ENCODE peak calls at places on chromosomes 1 and 21, in five cellular contexts. One of them, this sample, is unnamed.

GRCh38 chr21:36861924-36862323 is 104.5 kb downstream of the HLCS start:
- DNase-seq in HEK293T: no peak
- DNase-seq in SK-N-SH: no peak
- DNase-seq in K562: no peak
- DNase-seq in HepG2: no peak
- DNase-seq in this sample: no peak

GRCh38 chr1:177172331-177172730 is 1.6 kb downstream of the BRINP2 start:
- DNase-seq in HEK293T: no peak
- DNase-seq in SK-N-SH: peak
- DNase-seq in K562: no peak
- DNase-seq in HepG2: no peak
- DNase-seq in this sample: no peak

GRCh38 chr1:167148388-167148787 is 54.5 kb downstream of the STYXL2 start:
- DNase-seq in HEK293T: no peak
- DNase-seq in SK-N-SH: no peak
- DNase-seq in K562: no peak
- DNase-seq in HepG2: no peak
- DNase-seq in this sample: no peak

GRCh38 chr1:193310569-193310968 is 124.2 kb upstream of the B3GALT2 start:
- DNase-seq in HEK293T: no peak
- DNase-seq in SK-N-SH: no peak
- DNase-seq in K562: no peak
- DNase-seq in HepG2: peak
- DNase-seq in this sample: no peak

GRCh38 chr1:11520531-11521233 is 41.7 kb downstream of the DISP3 start:
- DNase-seq in HEK293T: no peak
- DNase-seq in SK-N-SH: no peak
- DNase-seq in K562: no peak
- DNase-seq in HepG2: no peak
- DNase-seq in this sample: no peak

GRCh38 chr1:231860221-231861088 is 233.9 kb downstream of the DISC1 start:
- DNase-seq in HEK293T: no peak
- DNase-seq in SK-N-SH: no peak
- DNase-seq in K562: no peak
- DNase-seq in HepG2: no peak
- DNase-seq in this sample: no peak

GRCh38 chr1:110677016-110677415 is 2.3 kb upstream of the KCNA3 start:
- DNase-seq in HEK293T: no peak
- DNase-seq in SK-N-SH: no peak
- DNase-seq in K562: no peak
- DNase-seq in HepG2: no peak
- DNase-seq in this sample: no peak

GRCh38 chr1:68551459-68551858 is 54.6 kb upstream of the DEPDC1 start:
- DNase-seq in HEK293T: no peak
- DNase-seq in SK-N-SH: no peak
- DNase-seq in K562: no peak
- DNase-seq in HepG2: no peak
- DNase-seq in this sample: no peak

GRCh38 chr1:15158506-15159165 is 5.1 kb downstream of the TMEM51 start:
- DNase-seq in HEK293T: no peak
- DNase-seq in SK-N-SH: no peak
- DNase-seq in K562: no peak
- DNase-seq in HepG2: peak
- DNase-seq in this sample: no peak

GRCh38 chr1:212060632-212061472 is 25.3 kb downstream of the DTL start:
- DNase-seq in HEK293T: no peak
- DNase-seq in SK-N-SH: no peak
- DNase-seq in K562: no peak
- DNase-seq in HepG2: no peak
- DNase-seq in this sample: no peak

GRCh38 chr21:27477321-27477720 is 510.4 kb upstream of the ADAMTS5 start:
- DNase-seq in HEK293T: no peak
- DNase-seq in SK-N-SH: no peak
- DNase-seq in K562: no peak
- DNase-seq in HepG2: no peak
- DNase-seq in this sample: no peak

GRCh38 chr1:9706178-9706577 is 54.6 kb downstream of the PIK3CD start:
- DNase-seq in HEK293T: no peak
- DNase-seq in SK-N-SH: no peak
- DNase-seq in K562: no peak
- DNase-seq in HepG2: no peak
- DNase-seq in this sample: no peak

GRCh38 chr1:183604811-183605210 is 14.6 kb upstream of the NCF2 start:
- DNase-seq in HEK293T: no peak
- DNase-seq in SK-N-SH: no peak
- DNase-seq in K562: no peak
- DNase-seq in HepG2: no peak
- DNase-seq in this sample: no peak

GRCh38 chr21:42569732-42570301 is 56.2 kb downstream of the SLC37A1 start:
- DNase-seq in HEK293T: no peak
- DNase-seq in SK-N-SH: no peak
- DNase-seq in K562: no peak
- DNase-seq in HepG2: no peak
- DNase-seq in this sample: no peak

GRCh38 chr1:29711582-29712274 is 475.4 kb downstream of the PTPRU start:
- DNase-seq in HEK293T: no peak
- DNase-seq in SK-N-SH: no peak
- DNase-seq in K562: no peak
- DNase-seq in HepG2: no peak
- DNase-seq in this sample: peak

GRCh38 chr1:63317007-63317813 is 5.2 kb upstream of the FOXD3 start:
- DNase-seq in HEK293T: peak
- DNase-seq in SK-N-SH: peak
- DNase-seq in K562: peak
- DNase-seq in HepG2: peak
- DNase-seq in this sample: no peak

GRCh38 chr1:96002969-96003964 is 718.3 kb upstream of the PTBP2 start:
- DNase-seq in HEK293T: no peak
- DNase-seq in SK-N-SH: no peak
- DNase-seq in K562: no peak
- DNase-seq in HepG2: no peak
- DNase-seq in this sample: no peak

GRCh38 chr1:226649780-226650179 is 89.3 kb downstream of the ITPKB start:
- DNase-seq in HEK293T: no peak
- DNase-seq in SK-N-SH: no peak
- DNase-seq in K562: peak
- DNase-seq in HepG2: no peak
- DNase-seq in this sample: no peak

GRCh38 chr21:44933199-44933937 is 6.5 kb upstream of the SLX9 start:
- DNase-seq in HEK293T: no peak
- DNase-seq in SK-N-SH: no peak
- DNase-seq in K562: no peak
- DNase-seq in HepG2: no peak
- DNase-seq in this sample: no peak

GRCh38 chr1:38735651-38736161 is 123.9 kb downstream of the RRAGC start:
- DNase-seq in HEK293T: no peak
- DNase-seq in SK-N-SH: no peak
- DNase-seq in K562: no peak
- DNase-seq in HepG2: no peak
- DNase-seq in this sample: no peak

GRCh38 chr21:29114765-29115164 is 15.7 kb upstream of the MAP3K7CL start:
- DNase-seq in HEK293T: peak
- DNase-seq in SK-N-SH: no peak
- DNase-seq in K562: no peak
- DNase-seq in HepG2: no peak
- DNase-seq in this sample: no peak

GRCh38 chr21:29943885-29944284 is 4.1 kb upstream of the GRIK1 start:
- DNase-seq in HEK293T: no peak
- DNase-seq in SK-N-SH: peak
- DNase-seq in K562: no peak
- DNase-seq in HepG2: no peak
- DNase-seq in this sample: no peak

GRCh38 chr1:28526886-28527285 is 21.0 kb downstream of the RCC1 start:
- DNase-seq in HEK293T: no peak
- DNase-seq in SK-N-SH: no peak
- DNase-seq in K562: no peak
- DNase-seq in HepG2: no peak
- DNase-seq in this sample: no peak

GRCh38 chr1:91400133-91400725 is 4.4 kb downstream of the HFM1 start:
- DNase-seq in HEK293T: no peak
- DNase-seq in SK-N-SH: no peak
- DNase-seq in K562: no peak
- DNase-seq in HepG2: no peak
- DNase-seq in this sample: no peak

GRCh38 chr1:110633646-110634030 is 27.5 kb upstream of the KCNA2 start:
- DNase-seq in HEK293T: no peak
- DNase-seq in SK-N-SH: no peak
- DNase-seq in K562: no peak
- DNase-seq in HepG2: no peak
- DNase-seq in this sample: no peak

GRCh38 chr1:225654277-225654597 is 1.3 kb upstream of the ENAH start:
- DNase-seq in HEK293T: no peak
- DNase-seq in SK-N-SH: no peak
- DNase-seq in K562: no peak
- DNase-seq in HepG2: no peak
- DNase-seq in this sample: no peak

GRCh38 chr1:76083189-76083588 is 8.6 kb downstream of the ST6GALNAC3 start:
- DNase-seq in HEK293T: no peak
- DNase-seq in SK-N-SH: no peak
- DNase-seq in K562: no peak
- DNase-seq in HepG2: no peak
- DNase-seq in this sample: no peak

GRCh38 chr1:41618066-41618825 is 133.8 kb upstream of the EDN2 start:
- DNase-seq in HEK293T: no peak
- DNase-seq in SK-N-SH: no peak
- DNase-seq in K562: no peak
- DNase-seq in HepG2: no peak
- DNase-seq in this sample: no peak

GRCh38 chr1:212328248-212328647 is 43.0 kb downstream of the PPP2R5A start:
- DNase-seq in HEK293T: no peak
- DNase-seq in SK-N-SH: no peak
- DNase-seq in K562: no peak
- DNase-seq in HepG2: no peak
- DNase-seq in this sample: no peak

GRCh38 chr1:201405484-201405831 is 6.3 kb upstream of the LAD1 start:
- DNase-seq in HEK293T: no peak
- DNase-seq in SK-N-SH: no peak
- DNase-seq in K562: no peak
- DNase-seq in HepG2: peak
- DNase-seq in this sample: peak

GRCh38 chr1:40059292-40059959 is 18.9 kb downstream of the CAP1 start:
- DNase-seq in HEK293T: no peak
- DNase-seq in SK-N-SH: no peak
- DNase-seq in K562: peak
- DNase-seq in HepG2: peak
- DNase-seq in this sample: no peak

GRCh38 chr1:40059960-40060337 is 19.4 kb downstream of the CAP1 start:
- DNase-seq in HEK293T: no peak
- DNase-seq in SK-N-SH: no peak
- DNase-seq in K562: no peak
- DNase-seq in HepG2: no peak
- DNase-seq in this sample: no peak

GRCh38 chr1:40057310-40058030 is 16.9 kb downstream of the CAP1 start:
- DNase-seq in HEK293T: no peak
- DNase-seq in SK-N-SH: no peak
- DNase-seq in K562: peak
- DNase-seq in HepG2: peak
- DNase-seq in this sample: no peak

GRCh38 chr1:40058097-40058452 is 17.5 kb downstream of the CAP1 start:
- DNase-seq in HEK293T: no peak
- DNase-seq in SK-N-SH: no peak
- DNase-seq in K562: peak
- DNase-seq in HepG2: no peak
- DNase-seq in this sample: no peak

GRCh38 chr1:40058453-40059291 is 18.1 kb downstream of the CAP1 start:
- DNase-seq in HEK293T: no peak
- DNase-seq in SK-N-SH: no peak
- DNase-seq in K562: no peak
- DNase-seq in HepG2: peak
- DNase-seq in this sample: no peak
- TF ChIP-seq FOXM1 in HEK293T: no peak
- TF ChIP-seq FOXM1 in SK-N-SH: no peak
- TF ChIP-seq FOXM1 in K562: no peak
- TF ChIP-seq FOXM1 in HepG2: no peak
- TF ChIP-seq FOXM1 in this sample: no peak

DNA sequence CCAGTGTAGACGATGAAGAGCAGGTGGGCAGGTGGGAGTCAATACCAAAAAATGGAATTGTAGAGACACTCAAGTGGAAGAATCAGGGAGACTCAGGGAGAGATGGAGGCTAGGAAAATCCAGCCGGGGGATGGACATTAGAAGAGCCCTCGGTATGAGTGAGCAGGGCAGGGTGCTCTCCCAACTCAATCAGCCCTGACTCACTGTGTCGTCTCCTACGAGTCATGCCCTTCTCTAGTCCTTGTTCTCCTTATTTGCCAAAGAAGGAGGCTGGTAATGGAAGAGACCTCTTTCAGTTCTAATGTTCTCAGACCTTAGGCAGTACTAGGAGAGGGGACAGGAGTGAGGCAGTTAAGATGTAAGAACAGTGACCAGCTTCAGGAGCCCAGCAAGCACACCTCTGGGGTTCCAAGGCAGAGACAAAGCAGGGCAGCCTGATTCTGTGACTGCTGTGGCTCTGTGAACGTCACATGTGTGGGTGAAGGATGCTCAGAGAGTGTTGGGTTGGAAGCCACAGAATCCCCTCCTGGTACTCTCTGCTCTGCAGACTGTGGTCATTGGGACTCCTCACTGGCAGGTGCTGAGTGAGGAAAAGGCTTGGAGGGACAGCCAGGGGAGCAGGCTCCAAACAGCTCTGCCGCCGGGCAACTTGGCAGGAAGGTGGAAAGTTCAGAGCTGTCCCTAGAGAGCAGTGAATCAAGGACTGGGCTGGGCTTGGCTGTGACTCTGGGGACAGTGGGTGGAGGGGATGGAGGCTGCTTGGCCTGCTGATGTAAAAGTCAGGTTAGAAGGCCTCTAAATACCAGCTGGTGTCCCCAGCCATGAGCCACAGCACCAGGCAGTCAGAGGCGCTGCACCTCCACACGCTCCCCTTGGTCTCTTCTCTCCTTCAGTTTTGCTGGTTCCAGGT is 11.1 kb upstream of the GJA5 start:
- DNase-seq in HEK293T: peak
- DNase-seq in SK-N-SH: no peak
- DNase-seq in K562: no peak
- DNase-seq in HepG2: no peak
- DNase-seq in this sample: no peak
- TF ChIP-seq FOXM1 in HEK293T: no peak
- TF ChIP-seq FOXM1 in SK-N-SH: no peak
- TF ChIP-seq FOXM1 in K562: no peak
- TF ChIP-seq FOXM1 in HepG2: no peak
- TF ChIP-seq FOXM1 in this sample: no peak

GRCh38 chr1:161127649-161128048 is 4.8 kb downstream of the DEDD start:
- DNase-seq in HEK293T: no peak
- DNase-seq in SK-N-SH: no peak
- DNase-seq in K562: no peak
- DNase-seq in HepG2: no peak
- DNase-seq in this sample: no peak
- TF ChIP-seq FOXM1 in HEK293T: no peak
- TF ChIP-seq FOXM1 in SK-N-SH: no peak
- TF ChIP-seq FOXM1 in K562: no peak
- TF ChIP-seq FOXM1 in HepG2: no peak
- TF ChIP-seq FOXM1 in this sample: no peak

DNA sequence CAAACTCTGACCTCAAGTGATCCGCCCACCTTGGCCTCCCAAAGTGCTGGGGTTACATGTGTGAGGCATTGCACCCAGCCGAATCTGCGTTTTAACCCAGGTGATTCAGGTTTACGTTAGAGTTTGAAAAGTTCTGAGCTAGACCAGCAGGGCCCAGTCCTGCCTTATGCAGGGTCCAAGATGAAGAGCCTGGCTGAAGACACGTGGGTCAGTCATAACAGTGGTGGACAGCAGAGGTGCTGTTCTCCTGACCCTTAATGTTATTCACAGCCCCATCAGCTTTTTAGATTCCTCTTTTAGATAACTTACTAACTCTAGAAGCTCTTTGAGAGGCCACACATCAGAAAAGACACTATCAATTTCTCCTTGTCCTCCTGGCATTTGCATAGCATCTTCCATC is 50.0 kb downstream of the GNG4 start:
- DNase-seq in HEK293T: no peak
- DNase-seq in SK-N-SH: no peak
- DNase-seq in K562: peak
- DNase-seq in HepG2: no peak
- DNase-seq in this sample: no peak
- TF ChIP-seq FOXM1 in HEK293T: no peak
- TF ChIP-seq FOXM1 in SK-N-SH: no peak
- TF ChIP-seq FOXM1 in K562: no peak
- TF ChIP-seq FOXM1 in HepG2: no peak
- TF ChIP-seq FOXM1 in this sample: no peak